ENCODE peak calls at places on chromosomes 16 and 17, in eight cellular contexts. R is stimulated activated CD4-positive, alpha-beta T cell treated with anti-CD3 and anti-CD28 coated beads, TNF-alpha, amount 100 ng/mL, for 4 hours; E is hippocampal formation; N is posterior cingulate gyrus; H is nucleus accumbens; F is foreskin melanocyte; S is Caco-2; L is cardiac fibroblast. C is an unnamed sample.

GRCh38 chr16:23975293-23975692 is 139.5 kb downstream of the PRKCB start:
- DNase-seq in R (no peak), E (no peak), N (no peak), H (no peak), F (no peak), S (no peak), L (no peak), C (no peak)

GRCh38 chr16:53542283-53542682 is 39.3 kb upstream of the AKTIP start:
- DNase-seq in R (no peak), E (no peak), N (no peak), H (no peak), F (no peak), S (no peak), L (no peak), C (no peak)

GRCh38 chr17:66448008-66448644 is 145.7 kb downstream of the PRKCA start:
- DNase-seq in R (no peak), E (no peak), N (no peak), H (no peak), F (no peak), S (no peak), L (no peak), C (no peak)

GRCh38 chr17:8745586-8746500 is 1.2 kb upstream of the CCDC42 start:
- DNase-seq in R (peak), E (peak), N (peak), H (peak), F (peak), S (peak), L (peak), C (peak)

GRCh38 chr16:56193951-56194726 is 2.9 kb downstream of the GNAO1 start:
- DNase-seq in R (peak), E (peak), N (peak), H (peak), F (peak), S (no peak), L (peak), C (peak)

GRCh38 chr17:79732804-79733691 is 2.3 kb downstream of the ENPP7 start:
- DNase-seq in R (no peak), E (no peak), N (no peak), H (no peak), F (no peak), S (no peak), L (no peak), C (no peak)

GRCh38 chr17:31058958-31059357 is 35.8 kb upstream of the NF1 start:
- DNase-seq in R (no peak), E (no peak), N (no peak), H (no peak), F (no peak), S (no peak), L (no peak), C (no peak)

GRCh38 chr17:64411999-64412771 is 21.5 kb upstream of the PECAM1 start:
- DNase-seq in R (no peak), E (peak), N (peak), H (peak), F (peak), S (no peak), L (peak), C (peak)

GRCh38 chr16:70740919-70741778 is 55.3 kb upstream of the MTSS2 start:
- DNase-seq in R (no peak), E (no peak), N (no peak), H (no peak), F (peak), S (no peak), L (peak), C (no peak)

GRCh38 chr17:49573510-49574282 is 2.0 kb upstream of the NXPH3 start:
- DNase-seq in R (no peak), E (no peak), N (no peak), H (no peak), F (no peak), S (no peak), L (no peak), C (no peak)

GRCh38 chr17:82049521-82049971 is 2.1 kb downstream of the RFNG start:
- DNase-seq in R (no peak), E (no peak), N (no peak), H (no peak), F (no peak), S (no peak), L (no peak), C (no peak)

GRCh38 chr16:88320947-88321634 is 61.7 kb upstream of the ZNF469 start:
- DNase-seq in R (no peak), E (no peak), N (no peak), H (no peak), F (no peak), S (peak), L (no peak), C (no peak)

GRCh38 chr17:81930142-81931125 is 2.9 kb upstream of the MAFG start:
- DNase-seq in R (no peak), E (no peak), N (no peak), H (no peak), F (no peak), S (no peak), L (no peak), C (no peak)

GRCh38 chr17:31825961-31826691 is 32.9 kb downstream of the COPRS start:
- DNase-seq in R (no peak), E (no peak), N (no peak), H (no peak), F (no peak), S (no peak), L (peak), C (peak)

GRCh38 chr17:79561486-79562116 is 49.2 kb downstream of the RBFOX3 start:
- DNase-seq in R (no peak), E (no peak), N (no peak), H (no peak), F (no peak), S (no peak), L (no peak), C (no peak)

GRCh38 chr16:17798721-17799120 is 328.0 kb upstream of the XYLT1 start:
- DNase-seq in R (no peak), E (no peak), N (no peak), H (no peak), F (no peak), S (no peak), L (no peak), C (peak)

GRCh38 chr17:65576939-65577338 is 15.5 kb upstream of the AXIN2 start:
- DNase-seq in R (no peak), E (no peak), N (no peak), H (no peak), F (no peak), S (peak), L (no peak), C (no peak)

GRCh38 chr17:63434951-63435571 is 11.0 kb downstream of the CYB561 start:
- DNase-seq in R (no peak), E (peak), N (peak), H (peak), F (no peak), S (no peak), L (peak), C (peak)

GRCh38 chr16:57578521-57579360 is 36.3 kb downstream of the ADGRG5 start:
- DNase-seq in R (no peak), E (no peak), N (no peak), H (no peak), F (no peak), S (no peak), L (peak), C (no peak)

GRCh38 chr17:76734080-76734840 is 2.9 kb downstream of the SRSF2 start:
- DNase-seq in R (no peak), E (no peak), N (no peak), H (no peak), F (no peak), S (no peak), L (peak), C (no peak)